ENCODE peak calls at places on chromosomes 7 and 10, in eight cellular contexts. Q is foreskin keratinocyte, V is NCI-H446, I is RWPE1, S is psoas muscle, W is iPS DF 6.9, B is H7, N is WERI-Rb-1. F is an unnamed sample.
A peak's percentile ranks its signal among the peaks of the same experiment; 100 is the strongest.

GRCh38 chr10:97827778-97828291 is 21.8 kb upstream of the GOLGA7B start:
- DNase-seq in W (no peak), S (no peak), B (peak; percentile 54), I (peak; percentile 28), V (no peak), Q (no peak), N (no peak), F (no peak)

GRCh38 chr10:109765838-109766237 is 157.5 kb downstream of the XPNPEP1 start:
- DNase-seq in B (no peak), N (no peak), Q (no peak), I (no peak), V (no peak), S (no peak), W (no peak), F (no peak)

GRCh38 chr10:31358688-31359330 is 39.8 kb downstream of the ZEB1 start:
- DNase-seq in I (no peak), B (no peak), V (no peak), Q (no peak), N (no peak), W (no peak), S (no peak), F (no peak)

GRCh38 chr10:44249490-44249889 is 135.4 kb downstream of the CXCL12 start:
- DNase-seq in W (no peak), N (no peak), I (no peak), V (no peak), Q (no peak), S (no peak), B (no peak), F (no peak)

GRCh38 chr10:4034907-4035581 is 250.0 kb upstream of the KLF6 start:
- DNase-seq in W (no peak), N (no peak), B (no peak), I (no peak), S (no peak), V (no peak), Q (peak; percentile 34), F (no peak)

GRCh38 chr7:66921918-66922486 is 977 bp downstream of the TMEM248 start:
- DNase-seq in B (peak; percentile 44), S (no peak), N (no peak), V (no peak), I (peak; percentile 26), W (no peak), Q (peak; percentile 4), F (no peak)

GRCh38 chr10:119595715-119596515 is 849 bp downstream of the TIAL1 start:
- DNase-seq in S (peak; percentile 52), N (peak; percentile 46), V (no peak), W (no peak), Q (no peak), I (peak; percentile 60), B (no peak), F (no peak)

GRCh38 chr7:144391823-144392255 is 11.7 kb downstream of the NOBOX start:
- DNase-seq in W (peak; percentile 35), Q (no peak), N (no peak), I (peak; percentile 49), B (peak; percentile 59), V (peak; percentile 2), S (no peak), F (no peak)

GRCh38 chr7:21999896-22000295 is 54.2 kb upstream of the CDCA7L start:
- DNase-seq in B (no peak), S (no peak), I (no peak), Q (no peak), N (no peak), W (no peak), V (no peak), F (peak; percentile 16)

GRCh38 chr10:100009283-100009792 is 409 bp downstream of the DNMBP start:
- DNase-seq in Q (no peak), B (no peak), N (peak; percentile 30), S (no peak), I (peak; percentile 55), V (no peak), W (no peak), F (no peak)

GRCh38 chr7:76202666-76203030 is 952 bp downstream of the SRRM3 start:
- DNase-seq in B (peak; percentile 71), I (no peak), V (no peak), N (peak; percentile 62), W (no peak), Q (no peak), S (no peak), F (no peak)

GRCh38 chr7:44569958-44570357 is 3.8 kb downstream of the DDX56 start:
- DNase-seq in N (no peak), W (no peak), B (no peak), S (no peak), V (no peak), I (no peak), Q (no peak), F (no peak)

GRCh38 chr10:78750418-78750817 is 318.3 kb upstream of the ZMIZ1 start:
- DNase-seq in V (no peak), B (no peak), W (no peak), Q (no peak), N (no peak), I (no peak), S (no peak), F (no peak)

GRCh38 chr7:86963599-86964230 is 95.7 kb downstream of the ELAPOR2 start:
- DNase-seq in B (no peak), I (no peak), S (no peak), W (no peak), Q (no peak), V (no peak), N (no peak), F (no peak)

GRCh38 chr10:32149257-32149955 is 93.2 kb upstream of the KIF5B start:
- DNase-seq in V (peak; percentile 10), S (peak; percentile 63), N (no peak), Q (peak; percentile 91), I (peak; percentile 78), B (peak; percentile 28), W (no peak), F (peak; percentile 73)

GRCh38 chr10:79238606-79239005 is 108.7 kb upstream of the PPIF start:
- DNase-seq in Q (no peak), I (no peak), W (no peak), V (no peak), N (no peak), B (no peak), S (no peak), F (no peak)

GRCh38 chr10:125060486-125060850 is 99.9 kb downstream of the CTBP2 start:
- DNase-seq in N (no peak), V (no peak), B (no peak), S (no peak), Q (no peak), W (no peak), I (no peak), F (no peak)

GRCh38 chr7:41565655-41566054 is 137.2 kb downstream of the INHBA start:
- DNase-seq in W (no peak), N (no peak), I (no peak), V (no peak), S (no peak), B (no peak), Q (no peak), F (no peak)

GRCh38 chr7:21640150-21640549 is 97.3 kb downstream of the DNAH11 start:
- DNase-seq in Q (no peak), V (no peak), I (no peak), W (no peak), S (no peak), B (no peak), N (no peak), F (no peak)

GRCh38 chr7:115827305-115828045 is 203.1 kb downstream of the TFEC start:
- DNase-seq in Q (no peak), V (no peak), N (no peak), I (no peak), W (no peak), S (no peak), B (no peak), F (no peak)

GRCh38 chr10:102335184-102335583 is 60.3 kb upstream of the NFKB2 start:
- DNase-seq in I (no peak), N (no peak), V (no peak), B (no peak), Q (no peak), W (no peak), S (peak; percentile 60), F (no peak)

GRCh38 chr7:139574618-139575337 is 51.3 kb downstream of the CLEC2L start:
- DNase-seq in N (no peak), V (no peak), S (peak; percentile 46), W (no peak), Q (no peak), I (no peak), B (no peak), F (no peak)

GRCh38 chr10:3926675-3927525 is 141.9 kb upstream of the KLF6 start:
- DNase-seq in N (no peak), W (no peak), V (no peak), S (no peak), Q (no peak), B (no peak), I (no peak), F (no peak)

GRCh38 chr10:43594944-43595589 is 11.2 kb upstream of the ZNF485 start:
- DNase-seq in W (no peak), Q (no peak), B (no peak), N (no peak), V (no peak), I (no peak), S (no peak), F (no peak)

GRCh38 chr10:68135362-68135761 is 26.1 kb downstream of the MYPN start:
- DNase-seq in B (no peak), W (no peak), S (no peak), I (no peak), N (no peak), Q (no peak), V (no peak), F (no peak)

GRCh38 chr7:1022801-1023465 is 21.4 kb upstream of the GPR146 start:
- DNase-seq in W (no peak), N (no peak), I (no peak), Q (no peak), B (no peak), S (no peak), V (no peak), F (no peak)

GRCh38 chr7:139043823-139044812 is 8.3 kb upstream of the ZC3HAV1L start:
- DNase-seq in I (no peak), S (no peak), B (no peak), N (no peak), Q (no peak), V (no peak), W (no peak), F (no peak)

GRCh38 chr7:120052884-120053382 is 220.0 kb upstream of the KCND2 start:
- DNase-seq in I (peak; percentile 44), Q (peak; percentile 89), N (no peak), V (no peak), S (peak; percentile 60), B (no peak), W (no peak), F (peak; percentile 59)

GRCh38 chr10:43265799-43266721 is 805 bp downstream of the RASGEF1A start:
- DNase-seq in I (peak; percentile 53), W (no peak), B (peak; percentile 94), S (no peak), Q (no peak), N (peak; percentile 84), V (no peak), F (no peak)